ENCODE peak calls at places on chromosomes 3 and 15, in five cellular contexts. One of them, this sample, is unnamed.

GRCh38 chr15:45611305-45611704 is 23.5 kb upstream of the SQOR start:
- DNase-seq in activated naive CD4-positive, alpha-beta T cell treated with anti-CD3 and anti-CD28 coated beads, Interleukin-2, amount 10 ng/mL, durations not matched to agents 7 days and 5 days: no peak
- DNase-seq in GM23338: peak; percentile 67
- DNase-seq in choroid plexus epithelial cell: peak; percentile 49
- DNase-seq in RWPE1: peak; percentile 28
- DNase-seq in this sample: no peak

GRCh38 chr3:24155291-24155690 is 210.2 kb downstream of the NR1D2 start:
- DNase-seq in activated naive CD4-positive, alpha-beta T cell treated with anti-CD3 and anti-CD28 coated beads, Interleukin-2, amount 10 ng/mL, durations not matched to agents 7 days and 5 days: no peak
- DNase-seq in GM23338: no peak
- DNase-seq in choroid plexus epithelial cell: no peak
- DNase-seq in RWPE1: no peak
- DNase-seq in this sample: no peak

GRCh38 chr3:172516318-172517214 is 6.7 kb downstream of the TNFSF10 start:
- DNase-seq in activated naive CD4-positive, alpha-beta T cell treated with anti-CD3 and anti-CD28 coated beads, Interleukin-2, amount 10 ng/mL, durations not matched to agents 7 days and 5 days: peak; percentile 55
- DNase-seq in GM23338: no peak
- DNase-seq in choroid plexus epithelial cell: peak; percentile 49
- DNase-seq in RWPE1: peak; percentile 84
- DNase-seq in this sample: no peak

GRCh38 chr3:61578667-61579367 is 17.4 kb downstream of the PTPRG start:
- DNase-seq in activated naive CD4-positive, alpha-beta T cell treated with anti-CD3 and anti-CD28 coated beads, Interleukin-2, amount 10 ng/mL, durations not matched to agents 7 days and 5 days: no peak
- DNase-seq in GM23338: no peak
- DNase-seq in choroid plexus epithelial cell: no peak
- DNase-seq in RWPE1: no peak
- DNase-seq in this sample: no peak

GRCh38 chr3:50600141-50600753 is 11.3 kb downstream of the CISH start:
- DNase-seq in activated naive CD4-positive, alpha-beta T cell treated with anti-CD3 and anti-CD28 coated beads, Interleukin-2, amount 10 ng/mL, durations not matched to agents 7 days and 5 days: peak; percentile 38
- DNase-seq in GM23338: no peak
- DNase-seq in choroid plexus epithelial cell: no peak
- DNase-seq in RWPE1: no peak
- DNase-seq in this sample: no peak

GRCh38 chr3:39724233-39724846 is 85.1 kb upstream of the MYRIP start:
- DNase-seq in activated naive CD4-positive, alpha-beta T cell treated with anti-CD3 and anti-CD28 coated beads, Interleukin-2, amount 10 ng/mL, durations not matched to agents 7 days and 5 days: no peak
- DNase-seq in GM23338: peak; percentile 42
- DNase-seq in choroid plexus epithelial cell: no peak
- DNase-seq in RWPE1: no peak
- DNase-seq in this sample: no peak

GRCh38 chr15:63860161-63860954 is 26.6 kb upstream of the HERC1 start:
- DNase-seq in activated naive CD4-positive, alpha-beta T cell treated with anti-CD3 and anti-CD28 coated beads, Interleukin-2, amount 10 ng/mL, durations not matched to agents 7 days and 5 days: peak; percentile 86
- DNase-seq in GM23338: no peak
- DNase-seq in choroid plexus epithelial cell: no peak
- DNase-seq in RWPE1: no peak
- DNase-seq in this sample: no peak

GRCh38 chr15:68768321-68768720 is 52.4 kb downstream of the ANP32A start:
- DNase-seq in activated naive CD4-positive, alpha-beta T cell treated with anti-CD3 and anti-CD28 coated beads, Interleukin-2, amount 10 ng/mL, durations not matched to agents 7 days and 5 days: no peak
- DNase-seq in GM23338: no peak
- DNase-seq in choroid plexus epithelial cell: peak; percentile 14
- DNase-seq in RWPE1: peak; percentile 63
- DNase-seq in this sample: peak; percentile 36

GRCh38 chr3:129517516-129517915 is 10.9 kb upstream of the RHO start:
- DNase-seq in activated naive CD4-positive, alpha-beta T cell treated with anti-CD3 and anti-CD28 coated beads, Interleukin-2, amount 10 ng/mL, durations not matched to agents 7 days and 5 days: no peak
- DNase-seq in GM23338: no peak
- DNase-seq in choroid plexus epithelial cell: no peak
- DNase-seq in RWPE1: no peak
- DNase-seq in this sample: no peak

GRCh38 chr3:11734-12133 is 184.8 kb upstream of the CHL1 start:
- DNase-seq in activated naive CD4-positive, alpha-beta T cell treated with anti-CD3 and anti-CD28 coated beads, Interleukin-2, amount 10 ng/mL, durations not matched to agents 7 days and 5 days: no peak
- DNase-seq in GM23338: peak; percentile 51
- DNase-seq in choroid plexus epithelial cell: no peak
- DNase-seq in RWPE1: peak; percentile 3
- DNase-seq in this sample: no peak

GRCh38 chr3:65412591-65412990 is 626.1 kb downstream of the MAGI1 start:
- DNase-seq in activated naive CD4-positive, alpha-beta T cell treated with anti-CD3 and anti-CD28 coated beads, Interleukin-2, amount 10 ng/mL, durations not matched to agents 7 days and 5 days: no peak
- DNase-seq in GM23338: peak; percentile 35
- DNase-seq in choroid plexus epithelial cell: peak; percentile 30
- DNase-seq in RWPE1: no peak
- DNase-seq in this sample: no peak

GRCh38 chr3:144923051-144923450 is 951.4 kb downstream of the DIPK2A start:
- DNase-seq in activated naive CD4-positive, alpha-beta T cell treated with anti-CD3 and anti-CD28 coated beads, Interleukin-2, amount 10 ng/mL, durations not matched to agents 7 days and 5 days: no peak
- DNase-seq in GM23338: no peak
- DNase-seq in choroid plexus epithelial cell: peak; percentile 52
- DNase-seq in RWPE1: no peak
- DNase-seq in this sample: no peak

GRCh38 chr3:150184426-150185071 is 213.9 kb upstream of the PFN2 start:
- DNase-seq in activated naive CD4-positive, alpha-beta T cell treated with anti-CD3 and anti-CD28 coated beads, Interleukin-2, amount 10 ng/mL, durations not matched to agents 7 days and 5 days: no peak
- DNase-seq in GM23338: no peak
- DNase-seq in choroid plexus epithelial cell: peak; percentile 10
- DNase-seq in RWPE1: peak; percentile 14
- DNase-seq in this sample: no peak

GRCh38 chr15:84552896-84553295 is 47.9 kb upstream of the ZSCAN2 start:
- DNase-seq in activated naive CD4-positive, alpha-beta T cell treated with anti-CD3 and anti-CD28 coated beads, Interleukin-2, amount 10 ng/mL, durations not matched to agents 7 days and 5 days: no peak
- DNase-seq in GM23338: no peak
- DNase-seq in choroid plexus epithelial cell: peak; percentile 41
- DNase-seq in RWPE1: no peak
- DNase-seq in this sample: no peak

GRCh38 chr3:62260655-62261054 is 112.7 kb downstream of the FEZF2 start:
- DNase-seq in activated naive CD4-positive, alpha-beta T cell treated with anti-CD3 and anti-CD28 coated beads, Interleukin-2, amount 10 ng/mL, durations not matched to agents 7 days and 5 days: no peak
- DNase-seq in GM23338: no peak
- DNase-seq in choroid plexus epithelial cell: no peak
- DNase-seq in RWPE1: no peak
- DNase-seq in this sample: no peak

GRCh38 chr3:159766563-159767185 is 222.0 kb upstream of the IL12A start:
- DNase-seq in activated naive CD4-positive, alpha-beta T cell treated with anti-CD3 and anti-CD28 coated beads, Interleukin-2, amount 10 ng/mL, durations not matched to agents 7 days and 5 days: no peak
- DNase-seq in GM23338: peak; percentile 77
- DNase-seq in choroid plexus epithelial cell: peak; percentile 65
- DNase-seq in RWPE1: no peak
- DNase-seq in this sample: peak; percentile 51

GRCh38 chr3:14489641-14490040 is 50.5 kb downstream of the GRIP2 start:
- DNase-seq in activated naive CD4-positive, alpha-beta T cell treated with anti-CD3 and anti-CD28 coated beads, Interleukin-2, amount 10 ng/mL, durations not matched to agents 7 days and 5 days: no peak
- DNase-seq in GM23338: no peak
- DNase-seq in choroid plexus epithelial cell: no peak
- DNase-seq in RWPE1: no peak
- DNase-seq in this sample: no peak

GRCh38 chr15:66411190-66411589 is 24.5 kb downstream of the MAP2K1 start:
- DNase-seq in activated naive CD4-positive, alpha-beta T cell treated with anti-CD3 and anti-CD28 coated beads, Interleukin-2, amount 10 ng/mL, durations not matched to agents 7 days and 5 days: peak; percentile 45
- DNase-seq in GM23338: peak; percentile 45
- DNase-seq in choroid plexus epithelial cell: no peak
- DNase-seq in RWPE1: no peak
- DNase-seq in this sample: no peak

GRCh38 chr3:115819785-115820384 is 196.6 kb downstream of the GAP43 start:
- DNase-seq in activated naive CD4-positive, alpha-beta T cell treated with anti-CD3 and anti-CD28 coated beads, Interleukin-2, amount 10 ng/mL, durations not matched to agents 7 days and 5 days: peak; percentile 75
- DNase-seq in GM23338: peak; percentile 89
- DNase-seq in choroid plexus epithelial cell: peak; percentile 95
- DNase-seq in RWPE1: peak; percentile 61
- DNase-seq in this sample: peak; percentile 80

GRCh38 chr15:74289671-74290070 is 53.5 kb downstream of the CCDC33 start:
- DNase-seq in activated naive CD4-positive, alpha-beta T cell treated with anti-CD3 and anti-CD28 coated beads, Interleukin-2, amount 10 ng/mL, durations not matched to agents 7 days and 5 days: no peak
- DNase-seq in GM23338: no peak
- DNase-seq in choroid plexus epithelial cell: no peak
- DNase-seq in RWPE1: no peak
- DNase-seq in this sample: no peak

GRCh38 chr3:127855246-127855645 is 32.9 kb upstream of the MGLL start:
- DNase-seq in activated naive CD4-positive, alpha-beta T cell treated with anti-CD3 and anti-CD28 coated beads, Interleukin-2, amount 10 ng/mL, durations not matched to agents 7 days and 5 days: no peak
- DNase-seq in GM23338: no peak
- DNase-seq in choroid plexus epithelial cell: no peak
- DNase-seq in RWPE1: no peak
- DNase-seq in this sample: no peak

GRCh38 chr3:100299031-100299430 is 35.5 kb upstream of the NIT2 start:
- DNase-seq in activated naive CD4-positive, alpha-beta T cell treated with anti-CD3 and anti-CD28 coated beads, Interleukin-2, amount 10 ng/mL, durations not matched to agents 7 days and 5 days: no peak
- DNase-seq in GM23338: no peak
- DNase-seq in choroid plexus epithelial cell: peak; percentile 26
- DNase-seq in RWPE1: no peak
- DNase-seq in this sample: no peak

GRCh38 chr3:32296251-32297204 is 58.0 kb downstream of the CMTM8 start:
- DNase-seq in activated naive CD4-positive, alpha-beta T cell treated with anti-CD3 and anti-CD28 coated beads, Interleukin-2, amount 10 ng/mL, durations not matched to agents 7 days and 5 days: peak; percentile 73
- DNase-seq in GM23338: peak; percentile 86
- DNase-seq in choroid plexus epithelial cell: peak; percentile 78
- DNase-seq in RWPE1: peak; percentile 63
- DNase-seq in this sample: peak; percentile 67

GRCh38 chr3:17645074-17645698 is 97.2 kb downstream of the TBC1D5 start:
- DNase-seq in activated naive CD4-positive, alpha-beta T cell treated with anti-CD3 and anti-CD28 coated beads, Interleukin-2, amount 10 ng/mL, durations not matched to agents 7 days and 5 days: no peak
- DNase-seq in GM23338: peak; percentile 86
- DNase-seq in choroid plexus epithelial cell: peak; percentile 86
- DNase-seq in RWPE1: peak; percentile 22
- DNase-seq in this sample: peak; percentile 56

GRCh38 chr3:151697496-151697895 is 36.2 kb upstream of the AADACL2 start:
- DNase-seq in activated naive CD4-positive, alpha-beta T cell treated with anti-CD3 and anti-CD28 coated beads, Interleukin-2, amount 10 ng/mL, durations not matched to agents 7 days and 5 days: no peak
- DNase-seq in GM23338: no peak
- DNase-seq in choroid plexus epithelial cell: peak; percentile 77
- DNase-seq in RWPE1: no peak
- DNase-seq in this sample: no peak

GRCh38 chr3:25532763-25533162 is 104.7 kb downstream of the RARB start:
- DNase-seq in activated naive CD4-positive, alpha-beta T cell treated with anti-CD3 and anti-CD28 coated beads, Interleukin-2, amount 10 ng/mL, durations not matched to agents 7 days and 5 days: peak; percentile 55
- DNase-seq in GM23338: peak; percentile 64
- DNase-seq in choroid plexus epithelial cell: peak; percentile 54
- DNase-seq in RWPE1: no peak
- DNase-seq in this sample: no peak

GRCh38 chr3:56725175-56725574 is 42.1 kb upstream of the TASOR start:
- DNase-seq in activated naive CD4-positive, alpha-beta T cell treated with anti-CD3 and anti-CD28 coated beads, Interleukin-2, amount 10 ng/mL, durations not matched to agents 7 days and 5 days: peak; percentile 82
- DNase-seq in GM23338: no peak
- DNase-seq in choroid plexus epithelial cell: no peak
- DNase-seq in RWPE1: no peak
- DNase-seq in this sample: no peak

GRCh38 chr15:84606653-84607120 is 5.9 kb downstream of the ZSCAN2 start:
- DNase-seq in activated naive CD4-positive, alpha-beta T cell treated with anti-CD3 and anti-CD28 coated beads, Interleukin-2, amount 10 ng/mL, durations not matched to agents 7 days and 5 days: no peak
- DNase-seq in GM23338: no peak
- DNase-seq in choroid plexus epithelial cell: no peak
- DNase-seq in RWPE1: no peak
- DNase-seq in this sample: no peak

GRCh38 chr15:80404719-80405553 is 754 bp downstream of the ARNT2 start:
- DNase-seq in activated naive CD4-positive, alpha-beta T cell treated with anti-CD3 and anti-CD28 coated beads, Interleukin-2, amount 10 ng/mL, durations not matched to agents 7 days and 5 days: no peak
- DNase-seq in GM23338: peak; percentile 67
- DNase-seq in choroid plexus epithelial cell: no peak
- DNase-seq in RWPE1: no peak
- DNase-seq in this sample: peak; percentile 52

GRCh38 chr3:97353176-97353575 is 411.4 kb upstream of the ARL6 start:
- DNase-seq in activated naive CD4-positive, alpha-beta T cell treated with anti-CD3 and anti-CD28 coated beads, Interleukin-2, amount 10 ng/mL, durations not matched to agents 7 days and 5 days: no peak
- DNase-seq in GM23338: no peak
- DNase-seq in choroid plexus epithelial cell: no peak
- DNase-seq in RWPE1: no peak
- DNase-seq in this sample: no peak

GRCh38 chr15:57054351-57054750 is 135.9 kb downstream of the TCF12 start:
- DNase-seq in activated naive CD4-positive, alpha-beta T cell treated with anti-CD3 and anti-CD28 coated beads, Interleukin-2, amount 10 ng/mL, durations not matched to agents 7 days and 5 days: no peak
- DNase-seq in GM23338: no peak
- DNase-seq in choroid plexus epithelial cell: no peak
- DNase-seq in RWPE1: no peak
- DNase-seq in this sample: no peak

GRCh38 chr15:48936666-48937065 is 27.1 kb downstream of the SHC4 start:
- DNase-seq in activated naive CD4-positive, alpha-beta T cell treated with anti-CD3 and anti-CD28 coated beads, Interleukin-2, amount 10 ng/mL, durations not matched to agents 7 days and 5 days: no peak
- DNase-seq in GM23338: no peak
- DNase-seq in choroid plexus epithelial cell: peak; percentile 86
- DNase-seq in RWPE1: no peak
- DNase-seq in this sample: no peak

GRCh38 chr15:52493968-52494367 is 34.7 kb downstream of the MYO5A start:
- DNase-seq in activated naive CD4-positive, alpha-beta T cell treated with anti-CD3 and anti-CD28 coated beads, Interleukin-2, amount 10 ng/mL, durations not matched to agents 7 days and 5 days: no peak
- DNase-seq in GM23338: no peak
- DNase-seq in choroid plexus epithelial cell: peak; percentile 27
- DNase-seq in RWPE1: peak; percentile 33
- DNase-seq in this sample: peak; percentile 20

GRCh38 chr3:157107644-157108133 is 52.3 kb downstream of the CCNL1 start:
- DNase-seq in activated naive CD4-positive, alpha-beta T cell treated with anti-CD3 and anti-CD28 coated beads, Interleukin-2, amount 10 ng/mL, durations not matched to agents 7 days and 5 days: no peak
- DNase-seq in GM23338: no peak
- DNase-seq in choroid plexus epithelial cell: no peak
- DNase-seq in RWPE1: no peak
- DNase-seq in this sample: no peak